ENCODE peak calls at places on chromosome 16, in five cellular contexts. One of them, this sample, is unnamed. For H3K9me3, the result is how much of the 10 kb centered on the place peaks cover.

GRCh38 chr16:3095869-3096268 is 3.2 kb downstream of the ZSCAN10 start:
- DNase-seq in mucosa of descending colon: peak
- DNase-seq in Panc1: no peak
- DNase-seq in IMR-90: no peak
- DNase-seq in right lobe of liver: no peak
- DNase-seq in this sample: no peak

GRCh38 chr16:88790312-88791150 is 5.5 kb upstream of the PIEZO1 start:
- DNase-seq in mucosa of descending colon: peak
- DNase-seq in IMR-90: peak
- DNase-seq in right lobe of liver: no peak
- DNase-seq in Panc1: no peak
- DNase-seq in this sample: no peak

GRCh38 chr16:19898924-19899604 is 14.4 kb upstream of the GPRC5B start:
- DNase-seq in mucosa of descending colon: peak
- DNase-seq in right lobe of liver: no peak
- DNase-seq in IMR-90: peak
- DNase-seq in Panc1: peak
- DNase-seq in this sample: peak

GRCh38 chr16:85592700-85593502 is 20.2 kb upstream of the GSE1 start:
- DNase-seq in IMR-90: peak
- DNase-seq in right lobe of liver: no peak
- DNase-seq in Panc1: no peak
- DNase-seq in mucosa of descending colon: no peak
- DNase-seq in this sample: no peak

GRCh38 chr16:17302213-17302612 is 168.5 kb downstream of the XYLT1 start:
- DNase-seq in mucosa of descending colon: peak
- DNase-seq in IMR-90: no peak
- DNase-seq in right lobe of liver: no peak
- DNase-seq in Panc1: no peak
- DNase-seq in this sample: peak

GRCh38 chr16:72362972-72363371 is 191.0 kb upstream of the PMFBP1 start:
- DNase-seq in IMR-90: no peak
- DNase-seq in Panc1: no peak
- DNase-seq in right lobe of liver: no peak
- DNase-seq in mucosa of descending colon: no peak
- DNase-seq in this sample: no peak

GRCh38 chr16:30184430-30185140 is 1.2 kb downstream of the CORO1A start:
- DNase-seq in right lobe of liver: peak
- DNase-seq in mucosa of descending colon: peak
- DNase-seq in Panc1: no peak
- DNase-seq in IMR-90: no peak
- DNase-seq in this sample: peak

GRCh38 chr16:28910046-28911031 is 14.7 kb downstream of the RABEP2 start:
- DNase-seq in mucosa of descending colon: peak
- DNase-seq in right lobe of liver: no peak
- DNase-seq in Panc1: no peak
- DNase-seq in IMR-90: peak
- DNase-seq in this sample: peak

GRCh38 chr16:1906052-1906845 is 12.0 kb downstream of the HS3ST6 start:
- DNase-seq in right lobe of liver: no peak
- DNase-seq in Panc1: no peak
- DNase-seq in mucosa of descending colon: no peak
- DNase-seq in IMR-90: no peak
- DNase-seq in this sample: no peak

GRCh38 chr16:51119576-51120288 is 31.3 kb downstream of the SALL1 start:
- DNase-seq in mucosa of descending colon: no peak
- DNase-seq in Panc1: no peak
- DNase-seq in right lobe of liver: no peak
- DNase-seq in IMR-90: peak
- DNase-seq in this sample: no peak

GRCh38 chr16:66197668-66198278 is 168.7 kb upstream of the CDH5 start:
- DNase-seq in right lobe of liver: no peak
- DNase-seq in IMR-90: no peak
- DNase-seq in Panc1: no peak
- DNase-seq in mucosa of descending colon: no peak
- DNase-seq in this sample: no peak

GRCh38 chr16:81694494-81695285 is 84.4 kb upstream of the PLCG2 start:
- DNase-seq in Panc1: no peak
- DNase-seq in mucosa of descending colon: no peak
- DNase-seq in IMR-90: no peak
- DNase-seq in right lobe of liver: no peak
- DNase-seq in this sample: no peak

GRCh38 chr16:19835989-19836421 is 48.6 kb downstream of the GPRC5B start:
- DNase-seq in IMR-90: peak
- DNase-seq in right lobe of liver: no peak
- DNase-seq in mucosa of descending colon: no peak
- DNase-seq in Panc1: no peak
- DNase-seq in this sample: no peak

GRCh38 chr16:72894291-72895151 is 153.4 kb downstream of the ZFHX3 start:
- DNase-seq in IMR-90: peak
- DNase-seq in Panc1: no peak
- DNase-seq in mucosa of descending colon: no peak
- DNase-seq in right lobe of liver: no peak
- DNase-seq in this sample: no peak

GRCh38 chr16:48810436-48810802 is 200.4 kb upstream of the N4BP1 start:
- DNase-seq in right lobe of liver: no peak
- DNase-seq in Panc1: no peak
- DNase-seq in IMR-90: no peak
- DNase-seq in mucosa of descending colon: no peak
- DNase-seq in this sample: no peak

GRCh38 chr16:64225696-64226095 is 896.2 kb downstream of the CDH11 start:
- DNase-seq in mucosa of descending colon: no peak
- DNase-seq in Panc1: no peak
- DNase-seq in right lobe of liver: no peak
- DNase-seq in IMR-90: peak
- DNase-seq in this sample: no peak

GRCh38 chr16:1332618-1333148 is 762 bp upstream of the BAIAP3 start:
- DNase-seq in right lobe of liver: no peak
- DNase-seq in Panc1: no peak
- DNase-seq in mucosa of descending colon: no peak
- DNase-seq in IMR-90: no peak
- DNase-seq in this sample: no peak

GRCh38 chr16:65793781-65794180 is 572.7 kb upstream of the CDH5 start:
- DNase-seq in right lobe of liver: no peak
- DNase-seq in mucosa of descending colon: no peak
- DNase-seq in IMR-90: no peak
- DNase-seq in Panc1: no peak
- DNase-seq in this sample: no peak

GRCh38 chr16:89402962-89403361 is 87.4 kb downstream of the ANKRD11 start:
- DNase-seq in Panc1: no peak
- DNase-seq in right lobe of liver: no peak
- DNase-seq in IMR-90: no peak
- DNase-seq in mucosa of descending colon: no peak
- DNase-seq in this sample: no peak

GRCh38 chr16:4433914-4434787 is 8.5 kb downstream of the DNAJA3 start:
- DNase-seq in right lobe of liver: no peak
- DNase-seq in IMR-90: no peak
- DNase-seq in Panc1: no peak
- DNase-seq in mucosa of descending colon: no peak
- DNase-seq in this sample: no peak

GRCh38 chr16:27767081-27767480 is 217.1 kb downstream of the KATNIP start:
- DNase-seq in IMR-90: no peak
- DNase-seq in right lobe of liver: no peak
- DNase-seq in Panc1: no peak
- DNase-seq in mucosa of descending colon: no peak
- DNase-seq in this sample: no peak

GRCh38 chr16:17467923-17468540 is 2.7 kb downstream of the XYLT1 start:
- DNase-seq in mucosa of descending colon: peak
- DNase-seq in Panc1: no peak
- DNase-seq in IMR-90: peak
- DNase-seq in right lobe of liver: peak
- DNase-seq in this sample: peak

GRCh38 chr16:63038563-63039131 is 1002.4 kb upstream of the CDH8 start:
- DNase-seq in IMR-90: no peak
- DNase-seq in Panc1: no peak
- DNase-seq in right lobe of liver: no peak
- DNase-seq in mucosa of descending colon: no peak
- DNase-seq in this sample: no peak

GRCh38 chr16:18039931-18040330 is 296.6 kb downstream of the NPIPA8 start:
- DNase-seq in right lobe of liver: no peak
- DNase-seq in mucosa of descending colon: no peak
- DNase-seq in IMR-90: no peak
- DNase-seq in Panc1: no peak
- DNase-seq in this sample: no peak

GRCh38 chr16:60642956-60643355 is 1393.3 kb downstream of the CDH8 start:
- DNase-seq in Panc1: no peak
- DNase-seq in IMR-90: no peak
- DNase-seq in right lobe of liver: no peak
- DNase-seq in mucosa of descending colon: no peak
- DNase-seq in this sample: no peak

GRCh38 chr16:27327586-27327915 is 13.8 kb downstream of the IL4R start:
- DNase-seq in IMR-90: no peak
- DNase-seq in right lobe of liver: no peak
- DNase-seq in Panc1: no peak
- DNase-seq in mucosa of descending colon: no peak
- DNase-seq in this sample: no peak

GRCh38 chr16:85650864-85651811 is 37.6 kb downstream of the GINS2 start:
- DNase-seq in mucosa of descending colon: no peak
- DNase-seq in Panc1: no peak
- DNase-seq in right lobe of liver: peak
- DNase-seq in IMR-90: no peak
- DNase-seq in this sample: no peak

GRCh38 chr16:29028457-29029167 is 43.8 kb downstream of the LAT start:
- DNase-seq in Panc1: no peak
- DNase-seq in right lobe of liver: no peak
- DNase-seq in IMR-90: no peak
- DNase-seq in mucosa of descending colon: no peak
- DNase-seq in this sample: no peak

GRCh38 chr16:87380875-87381274 is 2.7 kb downstream of the FBXO31 start:
- DNase-seq in mucosa of descending colon: no peak
- DNase-seq in Panc1: no peak
- DNase-seq in IMR-90: peak
- DNase-seq in right lobe of liver: no peak
- DNase-seq in this sample: no peak

GRCh38 chr16:14564323-14564722 is 65.7 kb downstream of the PARN start:
- DNase-seq in right lobe of liver: no peak
- DNase-seq in mucosa of descending colon: peak
- DNase-seq in Panc1: no peak
- DNase-seq in IMR-90: no peak
- DNase-seq in this sample: peak
- H3K4me3 ChIP-seq in right lobe of liver: no peak
- H3K4me3 ChIP-seq in mucosa of descending colon: no peak
- H3K4me3 ChIP-seq in Panc1: no peak
- H3K4me3 ChIP-seq in IMR-90: no peak
- H3K4me3 ChIP-seq in this sample: no peak

GRCh38 chr16:31916056-31916488 is 42.5 kb downstream of the ZNF267 start:
- DNase-seq in right lobe of liver: no peak
- DNase-seq in mucosa of descending colon: no peak
- DNase-seq in IMR-90: no peak
- DNase-seq in Panc1: no peak
- DNase-seq in this sample: no peak
- H3K9me3 ChIP-seq in right lobe of liver: half or more
- H3K9me3 ChIP-seq in mucosa of descending colon: half or more
- H3K9me3 ChIP-seq in IMR-90: half or more
- H3K9me3 ChIP-seq in Panc1: half or more
- H3K9me3 ChIP-seq in this sample: under half

GRCh38 chr16:67846063-67846319 is 742 bp upstream of the NUTF2 start:
- DNase-seq in right lobe of liver: no peak
- DNase-seq in mucosa of descending colon: no peak
- DNase-seq in IMR-90: no peak
- DNase-seq in Panc1: no peak
- DNase-seq in this sample: no peak

GRCh38 chr16:67844441-67844840 is 2.3 kb upstream of the NUTF2 start:
- DNase-seq in Panc1: no peak
- DNase-seq in right lobe of liver: no peak
- DNase-seq in IMR-90: peak
- DNase-seq in mucosa of descending colon: no peak
- DNase-seq in this sample: no peak

GRCh38 chr16:67846320-67847063 is at the start of gene NUTF2:
- DNase-seq in Panc1: no peak
- DNase-seq in right lobe of liver: peak
- DNase-seq in IMR-90: peak
- DNase-seq in mucosa of descending colon: peak
- DNase-seq in this sample: peak

GRCh38 chr16:67847064-67847861 is at the start of gene CENPT:
- DNase-seq in right lobe of liver: peak
- DNase-seq in Panc1: no peak
- DNase-seq in mucosa of descending colon: peak
- DNase-seq in IMR-90: peak
- DNase-seq in this sample: peak

GRCh38 chr16:67845291-67846062 is 1.3 kb upstream of the NUTF2 start:
- DNase-seq in IMR-90: no peak
- DNase-seq in Panc1: no peak
- DNase-seq in mucosa of descending colon: peak
- DNase-seq in right lobe of liver: no peak
- DNase-seq in this sample: peak
- H3K4me3 ChIP-seq in IMR-90: peak
- H3K4me3 ChIP-seq in Panc1: peak
- H3K4me3 ChIP-seq in mucosa of descending colon: no peak
- H3K4me3 ChIP-seq in right lobe of liver: peak
- H3K4me3 ChIP-seq in this sample: peak

DNA sequence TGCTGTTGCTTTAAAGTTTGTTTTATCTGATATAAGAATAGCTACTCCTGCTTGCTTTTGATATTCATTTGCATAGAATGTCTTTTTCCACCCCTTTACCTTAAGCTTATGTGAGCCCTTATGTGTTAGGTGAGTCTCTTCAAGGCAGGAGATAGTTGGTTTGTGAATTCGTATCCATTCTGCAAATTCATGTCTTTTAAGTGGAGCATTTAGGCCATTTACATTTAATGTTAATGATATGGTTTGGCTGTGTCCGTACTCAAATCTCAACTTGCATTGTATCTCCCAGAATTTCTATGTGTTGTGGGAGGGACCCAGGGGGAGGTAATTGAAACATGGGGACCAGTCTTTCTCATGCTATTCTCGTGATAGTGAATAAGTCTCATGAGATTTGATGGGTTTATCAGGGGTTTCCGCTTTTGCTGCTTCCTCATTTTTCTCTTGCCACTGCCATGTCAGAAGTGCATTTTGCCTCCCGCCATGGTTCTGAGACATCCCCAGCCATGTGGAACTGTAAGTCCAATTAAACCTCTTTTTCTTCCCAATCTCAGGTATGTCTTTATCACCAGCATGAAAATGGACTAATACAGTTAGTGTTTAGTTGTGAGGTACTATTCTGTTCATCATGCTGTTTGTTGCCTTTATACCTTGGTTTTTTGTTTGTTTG is 27.2 kb downstream of the ATF7IP2 start:
- DNase-seq in Panc1: no peak
- DNase-seq in mucosa of descending colon: no peak
- DNase-seq in IMR-90: no peak
- DNase-seq in right lobe of liver: no peak
- DNase-seq in this sample: no peak
- H3K9me3 ChIP-seq in Panc1: under half
- H3K9me3 ChIP-seq in mucosa of descending colon: half or more
- H3K9me3 ChIP-seq in IMR-90: under half
- H3K9me3 ChIP-seq in right lobe of liver: under half
- H3K9me3 ChIP-seq in this sample: under half